ENCODE peak calls at places on chromosomes 13 and 19, in four cellular contexts. One of them, this sample, is unnamed.

GRCh38 chr13:46761866-46762265 is 35.1 kb downstream of the ESD start:
- DNase-seq in astrocyte: no peak
- DNase-seq in psoas muscle: no peak
- DNase-seq in brain microvascular endothelial cell: no peak
- DNase-seq in this sample: no peak

GRCh38 chr13:91384891-91385290 is 13.5 kb upstream of the GPC5 start:
- DNase-seq in astrocyte: no peak
- DNase-seq in psoas muscle: no peak
- DNase-seq in brain microvascular endothelial cell: no peak
- DNase-seq in this sample: no peak

GRCh38 chr13:24626449-24626848 is 53.8 kb upstream of the ATP12A start:
- DNase-seq in astrocyte: no peak
- DNase-seq in psoas muscle: no peak
- DNase-seq in brain microvascular endothelial cell: no peak
- DNase-seq in this sample: no peak

GRCh38 chr13:19153782-19154450 is 27.7 kb downstream of the TUBA3C start:
- DNase-seq in astrocyte: no peak
- DNase-seq in psoas muscle: no peak
- DNase-seq in brain microvascular endothelial cell: no peak
- DNase-seq in this sample: no peak

GRCh38 chr19:53432088-53432661 is 391 bp downstream of the ZNF761 start:
- DNase-seq in astrocyte: no peak
- DNase-seq in psoas muscle: peak
- DNase-seq in brain microvascular endothelial cell: peak
- DNase-seq in this sample: peak

GRCh38 chr13:44219808-44220544 is 153.6 kb upstream of the SERP2 start:
- DNase-seq in astrocyte: peak
- DNase-seq in psoas muscle: no peak
- DNase-seq in brain microvascular endothelial cell: peak
- DNase-seq in this sample: peak

GRCh38 chr19:57688011-57688763 is 6.4 kb downstream of the ZNF551 start:
- DNase-seq in astrocyte: no peak
- DNase-seq in psoas muscle: no peak
- DNase-seq in brain microvascular endothelial cell: no peak
- DNase-seq in this sample: no peak

GRCh38 chr13:44465318-44465717 is 91.7 kb downstream of the SERP2 start:
- DNase-seq in astrocyte: peak
- DNase-seq in psoas muscle: no peak
- DNase-seq in brain microvascular endothelial cell: no peak
- DNase-seq in this sample: no peak

GRCh38 chr13:43537124-43537523 is 249.6 kb downstream of the ENOX1 start:
- DNase-seq in astrocyte: no peak
- DNase-seq in psoas muscle: no peak
- DNase-seq in brain microvascular endothelial cell: no peak
- DNase-seq in this sample: peak

GRCh38 chr19:18541992-18542935 is 1.1 kb downstream of the FKBP8 start:
- DNase-seq in astrocyte: no peak
- DNase-seq in psoas muscle: no peak
- DNase-seq in brain microvascular endothelial cell: no peak
- DNase-seq in this sample: no peak

GRCh38 chr19:55633866-55634265 is 6.9 kb upstream of the ZNF580 start:
- DNase-seq in astrocyte: no peak
- DNase-seq in psoas muscle: no peak
- DNase-seq in brain microvascular endothelial cell: no peak
- DNase-seq in this sample: no peak

GRCh38 chr13:23087884-23088283 is 92.9 kb upstream of the SGCG start:
- DNase-seq in astrocyte: no peak
- DNase-seq in psoas muscle: no peak
- DNase-seq in brain microvascular endothelial cell: peak
- DNase-seq in this sample: peak

GRCh38 chr19:50728084-50728737 is 5.0 kb downstream of the CLEC11A start:
- DNase-seq in astrocyte: no peak
- DNase-seq in psoas muscle: peak
- DNase-seq in brain microvascular endothelial cell: peak
- DNase-seq in this sample: no peak

GRCh38 chr13:93794197-93794885 is 567.7 kb downstream of the GPC6 start:
- DNase-seq in astrocyte: no peak
- DNase-seq in psoas muscle: no peak
- DNase-seq in brain microvascular endothelial cell: no peak
- DNase-seq in this sample: no peak

GRCh38 chr13:86324191-86324590 is 525.0 kb upstream of the SLITRK6 start:
- DNase-seq in astrocyte: no peak
- DNase-seq in psoas muscle: no peak
- DNase-seq in brain microvascular endothelial cell: no peak
- DNase-seq in this sample: no peak

GRCh38 chr13:36163809-36164308 is 32.7 kb upstream of the DCLK1 start:
- DNase-seq in astrocyte: peak
- DNase-seq in psoas muscle: peak
- DNase-seq in brain microvascular endothelial cell: peak
- DNase-seq in this sample: peak

GRCh38 chr19:4088975-4089374 is 22.3 kb upstream of the ZBTB7A start:
- DNase-seq in astrocyte: no peak
- DNase-seq in psoas muscle: no peak
- DNase-seq in brain microvascular endothelial cell: no peak
- DNase-seq in this sample: no peak

GRCh38 chr13:87057807-87058520 is 613.2 kb upstream of the SLITRK5 start:
- DNase-seq in astrocyte: no peak
- DNase-seq in psoas muscle: no peak
- DNase-seq in brain microvascular endothelial cell: no peak
- DNase-seq in this sample: no peak

GRCh38 chr13:20487927-20488326 is 37.7 kb downstream of the CRYL1 start:
- DNase-seq in astrocyte: no peak
- DNase-seq in psoas muscle: no peak
- DNase-seq in brain microvascular endothelial cell: no peak
- DNase-seq in this sample: no peak

GRCh38 chr19:31258211-31259052 is 90.8 kb downstream of the TSHZ3 start:
- DNase-seq in astrocyte: no peak
- DNase-seq in psoas muscle: no peak
- DNase-seq in brain microvascular endothelial cell: no peak
- DNase-seq in this sample: no peak

GRCh38 chr13:110636701-110637201 is 21.4 kb downstream of the NAXD start:
- DNase-seq in astrocyte: no peak
- DNase-seq in psoas muscle: no peak
- DNase-seq in brain microvascular endothelial cell: no peak
- DNase-seq in this sample: no peak

GRCh38 chr13:98364648-98365047 is 187.6 kb upstream of the RNF113B start:
- DNase-seq in astrocyte: no peak
- DNase-seq in psoas muscle: no peak
- DNase-seq in brain microvascular endothelial cell: no peak
- DNase-seq in this sample: no peak

GRCh38 chr19:6648141-6648715 is 21.7 kb downstream of the TNFSF14 start:
- DNase-seq in astrocyte: no peak
- DNase-seq in psoas muscle: no peak
- DNase-seq in brain microvascular endothelial cell: no peak
- DNase-seq in this sample: no peak

GRCh38 chr19:33953592-33953991 is 156.9 kb downstream of the KCTD15 start:
- DNase-seq in astrocyte: no peak
- DNase-seq in psoas muscle: no peak
- DNase-seq in brain microvascular endothelial cell: no peak
- DNase-seq in this sample: no peak

GRCh38 chr13:104289400-104289799 is 1223.2 kb upstream of the SLC10A2 start:
- DNase-seq in astrocyte: peak
- DNase-seq in psoas muscle: no peak
- DNase-seq in brain microvascular endothelial cell: no peak
- DNase-seq in this sample: no peak

DNA sequence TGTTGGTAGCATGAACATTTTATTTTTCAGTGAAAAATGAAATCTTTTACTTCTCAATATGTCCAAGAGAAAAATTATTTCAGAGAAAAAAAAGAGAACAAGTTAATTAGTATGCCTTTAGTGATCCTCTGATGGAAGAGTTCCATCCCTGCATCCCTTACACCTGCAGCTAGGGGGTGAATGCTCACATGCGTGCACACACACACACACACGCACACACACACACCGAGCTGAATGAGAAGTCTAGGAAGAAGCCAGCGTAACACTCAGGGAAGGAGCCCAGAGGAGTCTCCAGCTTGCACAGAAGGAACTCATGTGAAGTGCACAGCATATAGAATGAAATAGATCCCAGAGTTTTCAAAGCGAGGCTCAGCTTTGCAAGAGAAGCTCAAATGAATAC is 510.5 kb downstream of the IRS2 start:
- DNase-seq in astrocyte: no peak
- DNase-seq in psoas muscle: peak
- DNase-seq in brain microvascular endothelial cell: no peak
- DNase-seq in this sample: no peak
- TF ChIP-seq CTCF in astrocyte: peak
- TF ChIP-seq CTCF in psoas muscle: no peak
- TF ChIP-seq CTCF in brain microvascular endothelial cell: peak
- TF ChIP-seq CTCF in this sample: no peak

DNA sequence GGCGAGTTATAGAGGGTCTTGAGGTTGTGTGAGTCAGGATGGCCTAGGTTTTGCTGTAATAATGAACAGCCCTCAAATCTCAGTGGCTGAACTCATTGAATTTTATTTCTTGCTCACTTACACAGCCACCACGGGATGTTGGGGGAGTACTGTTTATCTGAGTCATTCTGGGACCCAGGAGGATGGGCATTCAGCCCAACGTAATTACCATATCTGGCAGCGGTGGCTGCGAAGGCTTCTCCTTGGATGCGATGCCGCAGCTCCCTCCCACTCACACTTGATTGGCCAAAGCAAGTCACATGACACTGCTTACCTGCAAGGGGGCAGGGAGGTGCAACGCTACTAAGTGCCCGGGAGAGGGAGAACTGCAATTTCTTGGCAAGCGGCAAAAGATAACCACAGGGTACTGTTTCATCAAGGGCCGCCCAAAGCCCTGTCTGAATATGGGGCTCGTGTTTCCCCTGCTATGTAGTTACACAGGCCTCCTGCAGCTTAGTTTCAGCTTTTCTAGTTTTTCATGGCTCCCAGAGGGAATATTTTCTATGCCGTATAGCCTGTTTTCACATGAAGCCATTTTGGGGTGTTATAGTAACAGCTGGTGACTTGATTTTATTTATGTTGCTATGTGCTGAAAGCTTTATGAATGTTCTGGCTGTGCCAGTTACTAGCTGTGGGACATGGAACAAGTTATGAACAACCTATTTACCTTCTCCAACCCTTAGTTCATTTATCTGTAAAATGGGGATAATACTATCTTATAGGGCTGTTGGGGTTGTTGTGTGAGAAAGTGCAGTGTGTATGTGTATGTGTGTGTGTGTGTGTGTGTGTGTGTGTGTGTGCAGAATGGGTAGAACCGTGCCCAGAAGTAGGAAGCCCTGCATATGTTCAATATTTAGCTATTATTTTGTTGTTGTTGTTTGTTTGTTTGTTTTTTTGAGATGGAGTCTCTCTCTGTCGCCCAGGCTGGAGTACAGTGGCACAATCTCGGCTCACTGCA is 20.1 kb downstream of the ZSWIM9 start:
- DNase-seq in astrocyte: peak
- DNase-seq in psoas muscle: no peak
- DNase-seq in brain microvascular endothelial cell: peak
- DNase-seq in this sample: no peak
- TF ChIP-seq CTCF in astrocyte: peak
- TF ChIP-seq CTCF in psoas muscle: no peak
- TF ChIP-seq CTCF in brain microvascular endothelial cell: peak
- TF ChIP-seq CTCF in this sample: peak

DNA sequence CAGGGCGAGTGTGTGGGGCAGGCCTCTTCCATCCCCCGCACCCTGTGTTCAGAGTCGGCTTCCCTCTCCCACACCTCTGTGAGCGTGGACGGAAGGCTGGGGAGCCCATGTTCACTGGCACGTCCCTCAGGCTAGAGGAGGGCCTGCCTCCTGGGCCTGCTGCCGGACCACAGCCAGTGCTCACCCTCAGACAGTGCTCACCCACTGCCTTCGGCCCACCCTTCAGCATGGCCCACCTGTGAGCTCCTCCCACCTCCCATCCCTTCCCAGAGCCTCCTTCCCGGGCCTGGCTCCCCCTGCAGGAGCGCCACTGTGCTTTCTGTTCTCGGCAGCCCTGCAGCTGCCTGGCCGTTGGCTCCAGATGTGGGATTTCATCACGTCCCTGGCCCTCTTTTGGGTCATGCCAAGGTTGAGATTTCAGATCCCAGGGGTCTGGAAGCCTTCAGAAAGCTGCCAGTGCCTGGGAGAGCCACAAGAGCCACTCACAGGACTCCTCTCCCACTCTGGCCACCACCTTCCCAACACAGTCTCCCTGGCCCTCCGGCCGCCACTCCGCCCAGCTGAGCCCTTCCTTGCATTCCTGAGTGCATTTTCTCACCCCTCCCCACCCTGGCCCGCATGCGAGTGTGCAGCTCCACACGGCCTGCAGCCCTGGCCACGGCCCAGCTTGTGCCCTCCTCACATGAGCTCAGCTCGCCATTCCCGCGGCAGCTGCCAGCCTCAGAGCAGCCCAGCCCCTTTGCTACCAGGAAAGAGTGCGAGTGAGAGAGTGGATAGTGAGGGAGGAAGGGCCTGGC is 25.3 kb downstream of the CAPN12 start:
- DNase-seq in astrocyte: peak
- DNase-seq in psoas muscle: peak
- DNase-seq in brain microvascular endothelial cell: peak
- DNase-seq in this sample: peak
- TF ChIP-seq CTCF in astrocyte: peak
- TF ChIP-seq CTCF in psoas muscle: peak
- TF ChIP-seq CTCF in brain microvascular endothelial cell: peak
- TF ChIP-seq CTCF in this sample: peak

GRCh38 chr19:16202320-16203255 is 4.9 kb downstream of the AP1M1 start:
- DNase-seq in astrocyte: peak
- DNase-seq in psoas muscle: no peak
- DNase-seq in brain microvascular endothelial cell: no peak
- DNase-seq in this sample: no peak

GRCh38 chr19:16200776-16201391 is 3.2 kb downstream of the AP1M1 start:
- DNase-seq in astrocyte: no peak
- DNase-seq in psoas muscle: no peak
- DNase-seq in brain microvascular endothelial cell: no peak
- DNase-seq in this sample: no peak

GRCh38 chr19:16198363-16198636 is 589 bp downstream of the AP1M1 start:
- DNase-seq in astrocyte: no peak
- DNase-seq in psoas muscle: no peak
- DNase-seq in brain microvascular endothelial cell: no peak
- DNase-seq in this sample: no peak

GRCh38 chr19:16199275-16199932 is 1.7 kb downstream of the AP1M1 start:
- DNase-seq in astrocyte: no peak
- DNase-seq in psoas muscle: no peak
- DNase-seq in brain microvascular endothelial cell: no peak
- DNase-seq in this sample: no peak

DNA sequence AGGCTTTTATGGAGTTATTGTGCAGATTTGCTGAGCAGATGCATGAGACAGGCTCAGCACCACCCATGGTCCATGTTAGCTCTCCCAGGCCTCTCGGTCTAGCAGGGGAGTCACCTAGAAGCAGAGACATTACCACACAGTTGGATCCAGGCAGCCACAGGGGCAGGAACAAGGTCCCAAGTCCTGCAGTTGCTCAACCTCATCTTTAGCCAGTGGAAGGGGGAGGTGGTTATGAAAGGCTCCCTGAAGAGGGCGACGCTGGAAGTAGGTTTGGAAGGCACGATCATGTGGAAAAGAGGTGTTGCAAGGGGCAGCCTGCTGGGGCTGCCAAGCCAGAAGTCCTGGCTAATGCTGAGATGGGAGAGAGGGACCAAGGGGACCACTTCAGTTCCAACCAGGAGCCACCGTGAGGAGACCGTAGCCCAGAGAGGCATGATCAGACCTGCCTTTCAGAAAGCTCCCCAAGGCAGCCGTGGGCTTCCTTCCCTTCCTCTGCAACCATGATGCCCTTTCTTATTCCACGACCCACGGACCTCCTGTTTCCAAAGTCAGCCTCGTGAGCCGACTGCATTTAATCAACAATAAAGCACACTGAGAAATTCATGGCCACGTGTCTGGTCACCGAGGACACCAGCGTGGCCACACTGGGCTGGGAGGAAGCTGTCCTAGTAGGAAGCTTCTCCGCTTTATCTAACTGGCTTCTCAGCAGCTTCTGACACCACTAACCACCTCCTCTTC is 2.5 kb downstream of the AP1M1 start:
- DNase-seq in astrocyte: no peak
- DNase-seq in psoas muscle: peak
- DNase-seq in brain microvascular endothelial cell: no peak
- DNase-seq in this sample: no peak
- TF ChIP-seq CTCF in astrocyte: no peak
- TF ChIP-seq CTCF in psoas muscle: no peak
- TF ChIP-seq CTCF in brain microvascular endothelial cell: no peak
- TF ChIP-seq CTCF in this sample: peak

This sample was measured in HFFc6.